ENCODE peak calls at places on chromosomes 13 and 19, in five cellular contexts. B is ascending aorta, C is lower lobe of right lung, G is HS-5, P is left lobe of liver. V is an unnamed sample.

GRCh38 chr13:46569471-46569870 is 16.5 kb downstream of the LRCH1 start:
- DNase-seq in B (no peak), C (no peak), G (no peak), P (no peak), V (no peak)

GRCh38 chr13:27954406-27954851 is 14.7 kb downstream of the CDX2 start:
- DNase-seq in B (no peak), C (no peak), G (no peak), P (peak), V (no peak)

GRCh38 chr19:11499890-11500420 is 5.7 kb downstream of the ZNF653 start:
- DNase-seq in B (no peak), C (no peak), G (no peak), P (no peak), V (no peak)

GRCh38 chr13:27470042-27470830 is 19.9 kb upstream of the MTIF3 start:
- DNase-seq in B (no peak), C (no peak), G (no peak), P (no peak), V (no peak)

GRCh38 chr19:54160182-54160811 is 776 bp upstream of the LENG1 start:
- DNase-seq in B (no peak), C (no peak), G (no peak), P (no peak), V (no peak)

GRCh38 chr13:41995946-41996345 is 35.0 kb upstream of the VWA8 start:
- DNase-seq in B (no peak), C (peak), G (no peak), P (no peak), V (no peak)

GRCh38 chr13:113053801-113054604 is 51.6 kb upstream of the F7 start:
- DNase-seq in B (no peak), C (peak), G (no peak), P (no peak), V (no peak)

GRCh38 chr19:29812080-29812880 is 489 bp downstream of the CCNE1 start:
- DNase-seq in B (no peak), C (peak), G (no peak), P (peak), V (no peak)

GRCh38 chr13:65959305-65959704 is 1270.8 kb downstream of the PCDH9 start:
- DNase-seq in B (no peak), C (no peak), G (no peak), P (no peak), V (peak)

GRCh38 chr13:99227331-99227900 is 26.8 kb downstream of the UBAC2 start:
- DNase-seq in B (no peak), C (no peak), G (no peak), P (no peak), V (no peak)

GRCh38 chr19:42532881-42533280 is 4.6 kb upstream of the CEACAM1 start:
- DNase-seq in B (no peak), C (no peak), G (no peak), P (peak), V (no peak)

GRCh38 chr19:35856001-35856400 is 710 bp upstream of the KIRREL2 start:
- DNase-seq in B (no peak), C (no peak), G (no peak), P (no peak), V (no peak)

GRCh38 chr19:6568010-6568411 is 22.9 kb downstream of the CD70 start:
- DNase-seq in B (no peak), C (no peak), G (no peak), P (no peak), V (no peak)